ENCODE peak calls at places on chromosomes 3 and 15, in six cellular contexts. M is AG10803, N is amniotic stem cell, Y is B cell, W is RWPE1, H is skeletal muscle cell. P is an unnamed sample.

GRCh38 chr3:182925330-182925943 is 54.9 kb downstream of the DCUN1D1 start:
- DNase-seq in H (peak), W (peak), N (no peak), Y (peak), M (peak), P (no peak)

GRCh38 chr15:44163370-44163769 is 31.7 kb downstream of the FRMD5 start:
- DNase-seq in H (no peak), M (no peak), N (no peak), Y (no peak), W (no peak), P (no peak)

GRCh38 chr15:99132122-99132521 is 27.2 kb downstream of the SYNM start:
- DNase-seq in M (no peak), N (no peak), W (no peak), Y (no peak), H (no peak), P (no peak)

GRCh38 chr3:39502838-39503145 is 35.3 kb downstream of the MOBP start:
- DNase-seq in Y (no peak), H (no peak), W (no peak), N (no peak), M (no peak), P (no peak)

GRCh38 chr3:168080499-168081170 is 15.1 kb downstream of the GOLIM4 start:
- DNase-seq in W (no peak), M (no peak), Y (no peak), N (no peak), H (no peak), P (no peak)

GRCh38 chr3:125073506-125073905 is 17.7 kb upstream of the HEG1 start:
- DNase-seq in H (no peak), N (no peak), W (no peak), M (no peak), Y (no peak), P (no peak)

GRCh38 chr3:71063768-71064287 is 519.7 kb downstream of the FOXP1 start:
- DNase-seq in H (no peak), Y (no peak), M (peak), N (no peak), W (peak), P (no peak)

GRCh38 chr3:128555098-128555825 is 62.3 kb upstream of the GATA2 start:
- DNase-seq in Y (no peak), W (no peak), H (no peak), M (no peak), N (no peak), P (no peak)

GRCh38 chr15:57418640-57419039 is 42.3 kb downstream of the CGNL1 start:
- DNase-seq in N (no peak), H (no peak), M (no peak), Y (no peak), W (no peak), P (no peak)

GRCh38 chr3:59578129-59578528 is 528.3 kb upstream of the CFAP20DC start:
- DNase-seq in Y (no peak), M (no peak), W (no peak), N (no peak), H (no peak), P (no peak)

GRCh38 chr15:90031231-90031791 is 30.2 kb downstream of the ZNF710 start:
- DNase-seq in H (peak), W (peak), Y (peak), N (no peak), M (peak), P (no peak)

GRCh38 chr3:182349951-182350350 is 443.4 kb upstream of the ATP11B start:
- DNase-seq in Y (no peak), N (no peak), W (no peak), M (no peak), H (no peak), P (no peak)

GRCh38 chr3:115913069-115913686 is 289.9 kb downstream of the GAP43 start:
- DNase-seq in N (no peak), H (no peak), M (no peak), W (peak), Y (no peak), P (no peak)

GRCh38 chr3:181292984-181293383 is 303.4 kb upstream of the DNAJC19 start:
- DNase-seq in H (no peak), W (peak), Y (no peak), M (no peak), N (no peak), P (no peak)

GRCh38 chr15:91158415-91159394 is 58.6 kb downstream of the SV2B start:
- DNase-seq in N (no peak), M (no peak), W (no peak), Y (no peak), H (no peak), P (no peak)

GRCh38 chr3:39478226-39478625 is 10.7 kb downstream of the MOBP start:
- DNase-seq in H (no peak), W (no peak), N (no peak), M (no peak), Y (no peak), P (no peak)

GRCh38 chr3:190848891-190849290 is 13.6 kb downstream of the GMNC start:
- DNase-seq in W (peak), N (no peak), H (no peak), Y (no peak), M (no peak), P (no peak)

GRCh38 chr3:71583569-71584215 is at the start of gene FOXP1:
- DNase-seq in N (peak), W (no peak), H (no peak), Y (peak), M (peak), P (no peak)

GRCh38 chr15:93043621-93044300 is 45.2 kb downstream of the RGMA start:
- DNase-seq in Y (no peak), H (no peak), M (no peak), N (no peak), W (no peak), P (no peak)

GRCh38 chr3:123621510-123622189 is 36.8 kb upstream of the HACD2 start:
- DNase-seq in H (no peak), M (no peak), W (no peak), Y (no peak), N (no peak), P (no peak)

GRCh38 chr15:38521316-38521715 is 43.3 kb downstream of the RASGRP1 start:
- DNase-seq in W (no peak), N (no peak), M (no peak), H (no peak), Y (no peak), P (no peak)

GRCh38 chr3:189276481-189277190 is 104.9 kb downstream of the TPRG1 start:
- DNase-seq in M (peak), N (no peak), W (peak), H (peak), Y (peak), P (peak)

GRCh38 chr3:85193565-85193964 is 234.8 kb downstream of the CADM2 start:
- DNase-seq in Y (no peak), N (no peak), W (no peak), H (no peak), M (no peak), P (no peak)

GRCh38 chr3:132399054-132399929 is 18.0 kb upstream of the DNAJC13 start:
- DNase-seq in W (peak), N (peak), H (peak), M (peak), Y (peak), P (no peak)

GRCh38 chr15:81235781-81236507 is 39.3 kb downstream of the IL16 start:
- DNase-seq in W (no peak), N (peak), Y (no peak), M (peak), H (peak), P (peak)